ENCODE peak calls at places on chromosomes 6 and 20, in six cellular contexts. J is SW480, T is T-helper 1 cell, N is NCI-H460, X is lung microvascular endothelial cell, Z is HTR-8/SVneo. D is an unnamed sample.

GRCh38 chr6:146267946-146268345 is 239.1 kb downstream of the GRM1 start:
- DNase-seq in J (no peak), T (no peak), N (no peak), X (no peak), Z (no peak), D (no peak)

GRCh38 chr6:169139179-169139971 is 114.3 kb downstream of the THBS2 start:
- DNase-seq in J (no peak), Z (no peak), N (no peak), X (no peak), T (no peak), D (no peak)

GRCh38 chr6:31761343-31761742 is 1.1 kb upstream of the SAPCD1 start:
- DNase-seq in T (no peak), X (no peak), J (no peak), N (no peak), Z (no peak), D (no peak)

GRCh38 chr20:61724376-61724775 is 341.3 kb downstream of the TAF4 start:
- DNase-seq in T (no peak), X (no peak), Z (no peak), N (no peak), J (peak), D (no peak)

GRCh38 chr6:9927271-9927670 is 487.6 kb downstream of the TFAP2A start:
- DNase-seq in Z (no peak), J (peak), X (no peak), N (no peak), T (no peak), D (no peak)

GRCh38 chr6:10310826-10311225 is 104.0 kb downstream of the TFAP2A start:
- DNase-seq in X (no peak), J (peak), T (no peak), N (no peak), Z (no peak), D (no peak)

GRCh38 chr6:147202516-147203310 is 1.5 kb upstream of the STXBP5 start:
- DNase-seq in Z (peak), T (peak), J (peak), X (peak), N (peak), D (peak)

GRCh38 chr6:164579035-164579434 is 730.4 kb downstream of the C6orf118 start:
- DNase-seq in X (no peak), J (no peak), T (no peak), N (no peak), Z (no peak), D (no peak)